ENCODE peak calls at places on chromosomes 7 and 10, in seven cellular contexts. R, U, J, W, Y, I and L are unnamed samples. For H3K4me1, the result is how much of the 10 kb centered on the place peaks cover.

GRCh38 chr10:129321727-129322126 is 145.3 kb upstream of the MGMT start:
- DNase-seq in J (no peak), W (no peak), Y (no peak), R (no peak), I (no peak), U (no peak), L (no peak)

GRCh38 chr10:113171662-113172061 is 221.6 kb downstream of the TCF7L2 start:
- DNase-seq in I (no peak), J (no peak), U (no peak), Y (no peak), W (no peak), R (no peak), L (peak)

GRCh38 chr7:155986497-155987160 is 174.4 kb upstream of the SHH start:
- DNase-seq in Y (no peak), I (no peak), J (no peak), U (peak), W (no peak), R (no peak), L (peak)

GRCh38 chr7:86904949-86905834 is 154.3 kb downstream of the ELAPOR2 start:
- DNase-seq in W (no peak), R (no peak), Y (peak), U (no peak), J (no peak), I (peak), L (no peak)

GRCh38 chr7:63027075-63027474 is 971.6 kb upstream of the ZNF722 start:
- DNase-seq in J (no peak), Y (no peak), I (no peak), U (no peak), W (no peak), R (no peak), L (peak)

GRCh38 chr7:106126170-106126938 is 14.2 kb upstream of the SYPL1 start:
- DNase-seq in R (peak), I (no peak), W (no peak), J (no peak), U (no peak), Y (no peak), L (no peak)

GRCh38 chr7:28102778-28103177 is 77.8 kb downstream of the JAZF1 start:
- DNase-seq in U (peak), Y (peak), J (peak), R (no peak), I (no peak), W (no peak), L (no peak)

GRCh38 chr7:4196121-4196819 is 485.8 kb upstream of the FOXK1 start:
- DNase-seq in J (no peak), U (no peak), R (no peak), W (no peak), I (no peak), Y (no peak), L (no peak)

GRCh38 chr10:6486280-6486679 is 93.8 kb downstream of the PRKCQ start:
- DNase-seq in W (no peak), Y (no peak), I (no peak), U (no peak), J (no peak), R (no peak), L (no peak)

GRCh38 chr7:50379082-50379481 is 71.1 kb downstream of the FIGNL1 start:
- DNase-seq in I (peak), U (no peak), W (peak), Y (peak), R (no peak), J (no peak), L (no peak)

GRCh38 chr10:127243490-127244272 is 47.3 kb upstream of the INSYN2A start:
- DNase-seq in I (peak), R (peak), U (no peak), J (peak), Y (peak), W (no peak), L (no peak)

GRCh38 chr10:30850776-30851175 is 180.9 kb downstream of the ZNF438 start:
- DNase-seq in J (no peak), Y (no peak), U (no peak), W (no peak), R (no peak), I (no peak), L (no peak)

GRCh38 chr10:116620423-116621400 is at the start of gene PNLIPRP2:
- DNase-seq in Y (peak), R (peak), J (no peak), U (no peak), I (no peak), W (no peak), L (peak)

GRCh38 chr7:90212149-90212495 is 582 bp downstream of the STEAP2 start:
- DNase-seq in I (peak), W (no peak), J (no peak), U (peak), Y (no peak), R (no peak), L (no peak)

GRCh38 chr7:28168393-28169158 is 12.0 kb downstream of the JAZF1 start:
- DNase-seq in Y (no peak), U (no peak), W (no peak), J (no peak), I (no peak), R (no peak), L (no peak)

GRCh38 chr7:12670071-12670729 is 17.2 kb upstream of the ARL4A start:
- DNase-seq in W (peak), U (peak), Y (peak), R (no peak), I (no peak), J (no peak), L (no peak)

GRCh38 chr10:93485690-93486089 is 3.6 kb upstream of the MYOF start:
- DNase-seq in I (peak), R (no peak), W (no peak), J (no peak), U (no peak), Y (no peak), L (no peak)

GRCh38 chr10:61835069-61835908 is 66.2 kb upstream of the ARID5B start:
- DNase-seq in W (no peak), Y (peak), J (peak), R (peak), I (peak), U (no peak), L (no peak)

GRCh38 chr10:72953687-72954086 is 919 bp downstream of the PLA2G12B start:
- DNase-seq in W (no peak), Y (peak), U (no peak), I (peak), R (no peak), J (no peak), L (no peak)

GRCh38 chr10:124996127-124996853 is 54.4 kb downstream of the ZRANB1 start:
- DNase-seq in R (no peak), Y (no peak), W (peak), J (no peak), I (no peak), U (peak), L (no peak)

GRCh38 chr7:42946616-42946928 is 14.4 kb downstream of the MRPL32 start:
- DNase-seq in U (no peak), R (no peak), I (no peak), Y (no peak), J (no peak), W (no peak), L (no peak)

GRCh38 chr10:114611617-114612016 is 46.5 kb downstream of the ABLIM1 start:
- DNase-seq in I (no peak), Y (no peak), W (no peak), R (no peak), J (no peak), U (no peak), L (no peak)

GRCh38 chr7:106678795-106679152 is 17.8 kb upstream of the CCDC71L start:
- DNase-seq in Y (no peak), U (no peak), J (no peak), R (no peak), I (no peak), W (no peak), L (no peak)

GRCh38 chr10:117656385-117657367 is 114.1 kb downstream of the EMX2 start:
- DNase-seq in I (no peak), W (no peak), J (no peak), U (no peak), R (no peak), Y (no peak), L (no peak)

GRCh38 chr7:30648744-30649540 is 33.3 kb downstream of the CRHR2 start:
- DNase-seq in J (no peak), W (no peak), Y (no peak), U (peak), R (no peak), I (no peak), L (peak)

GRCh38 chr7:18420758-18421157 is 74.8 kb upstream of the HDAC9 start:
- DNase-seq in Y (no peak), U (no peak), R (no peak), J (no peak), W (no peak), I (no peak), L (no peak)

GRCh38 chr10:16437540-16437894 is 707 bp downstream of the PTER start:
- DNase-seq in W (no peak), R (no peak), Y (peak), U (no peak), J (no peak), I (no peak), L (no peak)
- H3K4me1 ChIP-seq in W (under half), R (under half), Y (under half), U (under half), J (under half), I (under half), L (under half)

DNA sequence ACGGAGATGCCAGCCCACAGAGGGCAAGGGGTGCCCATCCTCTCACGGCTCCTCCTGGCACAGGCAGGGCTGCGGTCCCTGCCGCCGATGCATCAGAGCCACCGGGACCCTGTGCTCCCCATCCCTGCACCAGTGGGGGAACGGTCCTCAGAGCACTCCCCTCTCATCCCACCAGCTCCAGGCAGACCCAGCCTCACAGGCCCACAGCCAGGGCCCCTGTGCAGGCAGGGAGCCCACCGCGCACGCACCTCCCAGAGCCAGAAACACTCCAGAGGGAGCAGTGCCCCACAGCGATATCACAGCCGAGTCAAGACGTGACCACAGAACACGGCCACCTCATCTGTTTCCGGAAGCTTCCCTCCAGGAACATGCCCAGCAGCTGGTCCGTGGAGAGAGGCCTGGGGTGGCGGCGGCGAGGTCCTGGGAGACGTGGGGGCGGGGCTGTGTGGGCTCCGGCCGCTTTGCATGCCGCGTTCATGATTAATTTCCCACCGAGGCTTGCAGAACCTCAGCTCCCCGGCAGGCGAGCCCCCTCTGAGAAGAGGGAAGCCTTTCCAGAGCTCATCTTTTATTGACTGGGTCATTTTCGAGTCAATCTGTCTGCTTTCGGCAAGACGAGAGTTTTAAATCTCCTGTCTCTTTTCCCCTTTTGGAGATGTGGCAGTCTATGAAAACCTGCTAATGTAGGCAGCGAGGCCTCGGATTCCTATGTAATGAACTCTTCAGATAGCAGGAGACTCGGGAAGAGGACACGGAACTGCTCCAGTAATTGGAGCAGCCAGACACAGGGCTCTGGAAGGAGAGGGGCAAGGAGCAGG is 242.6 kb downstream of the ELFN1 start:
- DNase-seq in Y (no peak), J (no peak), R (no peak), U (no peak), W (no peak), I (no peak), L (no peak)
- TF ChIP-seq CTCF in Y (no peak), J (no peak), R (no peak), U (no peak), W (no peak), I (no peak), L (no peak)

GRCh38 chr10:12322583-12323131 is 26.7 kb upstream of the CAMK1D start:
- DNase-seq in I (no peak), U (no peak), J (no peak), Y (peak), W (peak), R (no peak), L (no peak)
- TF ChIP-seq POLR2AphosphoS5 in I (no peak), U (no peak), J (no peak), Y (no peak), W (no peak), R (no peak), L (no peak)

GRCh38 chr7:66399566-66399965 is 194.4 kb downstream of the TPST1 start:
- DNase-seq in U (no peak), W (no peak), I (no peak), Y (no peak), R (no peak), J (no peak), L (no peak)

GRCh38 chr7:66403562-66403961 is 198.4 kb downstream of the TPST1 start:
- DNase-seq in W (no peak), R (no peak), U (no peak), I (no peak), Y (no peak), J (no peak), L (no peak)

GRCh38 chr7:66400400-66400799 is 195.3 kb downstream of the TPST1 start:
- DNase-seq in U (no peak), R (no peak), I (no peak), W (no peak), Y (no peak), J (no peak), L (no peak)
- H3K4me1 ChIP-seq in U (under half), R (under half), I (under half), W (under half), Y (under half), J (under half), L (under half)

GRCh38 chr7:44307905-44308740 is 17.3 kb downstream of the CAMK2B start:
- DNase-seq in W (peak), R (no peak), U (no peak), I (no peak), J (no peak), Y (no peak), L (peak)

GRCh38 chr7:44306608-44307007 is 18.8 kb downstream of the CAMK2B start:
- DNase-seq in Y (no peak), J (no peak), I (no peak), W (no peak), U (no peak), R (no peak), L (peak)

GRCh38 chr7:44308741-44309270 is 16.6 kb downstream of the CAMK2B start:
- DNase-seq in Y (no peak), U (peak), J (no peak), W (no peak), I (no peak), R (no peak), L (no peak)

GRCh38 chr7:44305564-44306507 is 19.6 kb downstream of the CAMK2B start:
- DNase-seq in W (no peak), I (no peak), Y (no peak), J (no peak), R (no peak), U (no peak), L (peak)

GRCh38 chr7:44307301-44307900 is 18.0 kb downstream of the CAMK2B start:
- DNase-seq in U (no peak), J (peak), R (no peak), I (peak), Y (peak), W (no peak), L (no peak)
- TF ChIP-seq CTCF in U (no peak), J (peak), R (no peak), I (peak), Y (peak), W (no peak), L (no peak)